ENCODE peak calls at places on chromosome 13, in nine cellular contexts. T is thyroid gland; Q is ascending aorta; L is left ventricle myocardium inferior; X is right atrium auricular region; U is IMR-90; V is OCI-LY7; B is PC-3; J is CD8-positive, alpha-beta memory T cell. M is an unnamed sample. For H3K4me1, the result is how much of the 10 kb centered on the place peaks cover.

GRCh38 chr13:111597041-111598017 is 276.9 kb downstream of the TEX29 start:
- DNase-seq in T (no peak), Q (no peak), L (no peak), X (no peak), U (no peak), V (no peak), B (no peak), J (no peak), M (no peak)

GRCh38 chr13:41548870-41549269 is 91.5 kb downstream of the RGCC start:
- DNase-seq in T (no peak), Q (no peak), L (no peak), X (no peak), U (no peak), V (no peak), B (no peak), J (no peak), M (no peak)

GRCh38 chr13:31629085-31629785 is 110.1 kb upstream of the RXFP2 start:
- DNase-seq in T (no peak), Q (no peak), L (no peak), X (no peak), U (peak), V (no peak), B (peak), J (no peak), M (no peak)

GRCh38 chr13:28138756-28139470 is 568 bp downstream of the PAN3 start:
- DNase-seq in T (peak), Q (peak), L (peak), X (peak), U (peak), V (peak), B (peak), J (peak), M (peak)

GRCh38 chr13:27336005-27336673 is 65.5 kb downstream of the RASL11A start:
- DNase-seq in T (no peak), Q (no peak), L (no peak), X (no peak), U (peak), V (no peak), B (no peak), J (no peak), M (no peak)

GRCh38 chr13:70604448-70604847 is 496.2 kb upstream of the KLHL1 start:
- DNase-seq in T (no peak), Q (no peak), L (no peak), X (no peak), U (no peak), V (no peak), B (no peak), J (no peak), M (no peak)

GRCh38 chr13:110911880-110912279 is 3.0 kb downstream of the ANKRD10 start:
- DNase-seq in T (no peak), Q (no peak), L (no peak), X (no peak), U (peak), V (no peak), B (peak), J (no peak), M (no peak)

GRCh38 chr13:80070024-80070703 is 270.8 kb downstream of the SPRY2 start:
- DNase-seq in T (no peak), Q (no peak), L (no peak), X (no peak), U (no peak), V (no peak), B (no peak), J (no peak), M (no peak)

GRCh38 chr13:50969691-50970090 is 60.1 kb downstream of the RNASEH2B start:
- DNase-seq in T (no peak), Q (no peak), L (no peak), X (no peak), U (no peak), V (no peak), B (no peak), J (no peak), M (no peak)

GRCh38 chr13:114313061-114313860 is 1.0 kb upstream of the CHAMP1 start:
- DNase-seq in T (peak), Q (no peak), L (no peak), X (no peak), U (peak), V (peak), B (peak), J (peak), M (peak)
- H3K4me1 ChIP-seq in T (under half), Q (under half), L (half or more), X (under half), U (under half), V (under half), B (under half), J (under half), M (under half)

DNA sequence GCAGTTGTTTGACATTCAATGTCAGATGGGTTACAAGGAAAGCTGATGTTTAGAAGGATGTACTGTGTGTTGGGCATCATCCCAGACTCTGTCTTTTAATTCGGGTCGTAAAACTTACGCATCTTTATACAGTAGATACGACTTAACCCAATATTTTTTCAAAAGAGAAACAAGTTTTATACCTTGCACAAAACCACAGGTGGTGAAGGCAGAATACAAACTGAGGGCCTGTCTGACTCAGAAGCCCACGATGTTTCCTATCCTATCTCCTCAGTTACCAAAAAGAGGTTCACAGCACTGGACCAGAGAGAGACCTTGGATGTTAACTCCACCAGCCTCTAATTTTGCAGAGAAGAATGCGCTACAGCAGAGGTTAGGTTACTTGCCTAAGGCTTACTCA is 477.0 kb downstream of the FOXO1 start:
- DNase-seq in T (no peak), Q (no peak), L (no peak), X (no peak), U (no peak), V (no peak), B (no peak), J (peak), M (no peak)
- H3K4me1 ChIP-seq in T (under half), Q (under half), L (half or more), X (under half), U (under half), V (under half), B (under half), J (half or more), M (under half)

DNA sequence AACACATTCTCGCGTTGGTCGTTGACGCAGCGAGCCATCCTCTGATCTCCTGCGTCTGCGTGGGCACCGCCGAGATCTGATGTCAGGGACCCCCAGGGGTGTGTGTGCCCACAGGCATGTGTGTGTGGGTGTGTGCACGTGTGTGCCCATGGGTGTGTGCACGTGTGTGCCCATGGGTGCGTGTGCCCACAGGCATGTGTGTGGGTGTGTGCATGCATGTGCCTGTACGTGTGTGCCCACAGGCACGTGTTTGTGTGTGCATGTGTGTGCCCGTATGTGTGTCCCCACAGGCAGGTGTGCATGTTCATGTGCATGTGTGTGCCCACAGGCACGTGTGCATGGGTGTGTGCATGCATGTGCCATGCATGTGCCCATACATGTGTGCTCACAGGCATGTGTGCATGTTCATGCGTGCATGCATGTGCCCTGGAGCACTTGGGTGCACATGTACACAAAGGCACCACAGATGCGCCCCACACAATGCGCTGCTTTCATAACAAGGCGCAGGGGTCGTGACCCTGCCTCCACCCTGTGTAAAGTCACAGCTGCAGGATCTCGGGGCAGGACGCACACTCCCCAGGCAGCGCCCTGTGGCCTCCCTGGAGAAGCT is 77.5 kb downstream of the RASA3 start:
- DNase-seq in T (no peak), Q (no peak), L (no peak), X (no peak), U (no peak), V (no peak), B (no peak), J (no peak), M (no peak)
- H3K4me1 ChIP-seq in T (under half), Q (under half), L (under half), X (under half), U (under half), V (under half), B (under half), J (half or more), M (under half)

DNA sequence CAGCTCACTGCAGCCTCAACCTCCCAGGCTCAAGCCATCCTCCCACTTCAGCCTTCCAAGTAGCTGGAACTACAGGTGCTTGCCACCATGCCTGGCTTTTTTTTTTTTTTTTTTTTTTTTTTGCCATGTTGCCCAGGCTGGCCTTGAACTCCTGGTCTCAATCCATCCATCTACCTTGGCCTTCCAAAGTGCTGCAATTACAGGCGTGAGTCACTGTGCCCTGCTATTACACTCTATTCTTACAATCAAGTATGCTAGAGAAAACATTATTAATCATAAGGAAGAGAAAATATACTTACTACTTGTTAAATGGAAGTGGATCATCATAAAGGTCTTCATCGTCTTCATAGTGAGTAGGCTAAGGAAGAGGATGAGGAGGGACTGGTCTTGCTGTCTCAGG is 93.3 kb upstream of the DOCK9 start:
- DNase-seq in T (no peak), Q (no peak), L (no peak), X (no peak), U (no peak), V (no peak), B (no peak), J (no peak), M (no peak)
- H3K4me1 ChIP-seq in T (under half), Q (under half), L (under half), X (under half), U (under half), V (under half), B (under half), J (under half), M (under half)

GRCh38 chr13:99800004-99800403 is 171.6 kb downstream of the ZIC5 start:
- DNase-seq in T (no peak), Q (no peak), L (no peak), X (no peak), U (no peak), V (no peak), B (no peak), J (no peak), M (peak)

GRCh38 chr13:99798756-99799155 is 172.8 kb downstream of the ZIC5 start:
- DNase-seq in T (no peak), Q (no peak), L (no peak), X (no peak), U (no peak), V (no peak), B (no peak), J (no peak), M (no peak)

GRCh38 chr13:99792079-99792921 is 179.3 kb downstream of the ZIC5 start:
- DNase-seq in T (no peak), Q (no peak), L (no peak), X (no peak), U (no peak), V (no peak), B (no peak), J (no peak), M (no peak)

GRCh38 chr13:99797716-99798115 is 173.9 kb downstream of the ZIC5 start:
- DNase-seq in T (no peak), Q (no peak), L (no peak), X (no peak), U (no peak), V (no peak), B (no peak), J (no peak), M (no peak)

DNA sequence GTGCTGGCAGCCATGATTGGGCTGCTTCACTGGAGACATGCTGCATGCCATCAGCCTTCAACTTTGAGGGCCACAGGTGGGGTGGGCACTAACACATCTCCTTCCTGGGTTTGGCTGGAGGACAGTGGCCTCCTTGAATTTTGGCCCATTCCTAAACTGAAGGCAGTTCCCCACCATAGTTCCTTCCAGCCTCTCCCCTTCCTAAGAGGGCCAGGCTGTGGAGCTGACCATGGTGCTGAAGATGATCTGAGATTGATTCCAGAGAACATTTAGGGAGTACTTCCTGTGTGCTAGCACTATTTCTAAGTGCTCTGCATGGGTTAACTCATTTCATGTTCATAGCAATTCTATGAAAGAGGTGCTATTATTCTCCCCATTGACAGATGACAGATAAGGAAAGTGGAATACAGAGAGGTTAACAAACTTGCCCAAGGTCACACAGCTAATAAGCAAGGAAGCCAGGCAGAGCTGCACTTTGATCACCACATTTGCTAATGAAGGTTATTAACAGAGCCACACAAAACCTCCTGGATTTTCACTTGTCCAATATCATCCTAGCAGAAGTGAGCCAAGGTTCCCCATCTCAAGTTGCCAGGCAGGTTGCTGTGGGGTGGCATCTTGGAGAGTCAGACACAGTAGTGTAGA is 175.3 kb downstream of the ZIC5 start:
- DNase-seq in T (no peak), Q (no peak), L (no peak), X (no peak), U (peak), V (peak), B (peak), J (no peak), M (peak)
- H3K4me1 ChIP-seq in T (under half), Q (under half), L (under half), X (under half), U (under half), V (under half), B (under half), J (under half), M (under half)

DNA sequence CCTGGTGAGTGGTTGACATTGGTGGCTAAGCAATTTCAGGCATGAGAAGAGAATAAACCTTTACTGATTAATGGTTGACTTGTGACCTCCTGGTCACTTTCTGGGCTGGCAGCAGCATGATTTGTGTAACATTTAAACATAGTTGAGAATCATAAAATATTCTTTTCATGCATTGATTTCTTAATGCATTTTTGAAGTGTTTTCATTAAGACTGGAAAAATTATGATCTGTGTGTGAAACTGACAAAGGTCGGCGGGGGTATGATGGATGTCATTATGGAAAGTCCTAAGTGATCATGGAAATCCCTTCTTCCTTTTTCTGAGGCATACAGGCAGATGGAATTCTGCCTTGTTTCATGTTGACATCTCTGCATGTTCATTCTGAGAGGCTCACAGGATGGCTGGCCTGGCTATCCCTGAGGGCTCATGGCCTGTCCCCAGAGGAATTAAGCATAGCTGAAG is 98.7 kb upstream of the RNF113B start:
- DNase-seq in T (no peak), Q (no peak), L (no peak), X (no peak), U (no peak), V (no peak), B (no peak), J (no peak), M (no peak)
- H3K4me1 ChIP-seq in T (under half), Q (under half), L (under half), X (under half), U (under half), V (under half), B (under half), J (under half), M (under half)

GRCh38 chr13:83692800-83693199 is 189.5 kb downstream of the SLITRK1 start:
- DNase-seq in T (no peak), Q (no peak), L (no peak), X (no peak), U (no peak), V (no peak), B (no peak), J (no peak), M (no peak)
- H3K4me1 ChIP-seq in T (under half), Q (under half), L (under half), X (under half), U (under half), V (under half), B (under half), J (under half), M (under half)

DNA sequence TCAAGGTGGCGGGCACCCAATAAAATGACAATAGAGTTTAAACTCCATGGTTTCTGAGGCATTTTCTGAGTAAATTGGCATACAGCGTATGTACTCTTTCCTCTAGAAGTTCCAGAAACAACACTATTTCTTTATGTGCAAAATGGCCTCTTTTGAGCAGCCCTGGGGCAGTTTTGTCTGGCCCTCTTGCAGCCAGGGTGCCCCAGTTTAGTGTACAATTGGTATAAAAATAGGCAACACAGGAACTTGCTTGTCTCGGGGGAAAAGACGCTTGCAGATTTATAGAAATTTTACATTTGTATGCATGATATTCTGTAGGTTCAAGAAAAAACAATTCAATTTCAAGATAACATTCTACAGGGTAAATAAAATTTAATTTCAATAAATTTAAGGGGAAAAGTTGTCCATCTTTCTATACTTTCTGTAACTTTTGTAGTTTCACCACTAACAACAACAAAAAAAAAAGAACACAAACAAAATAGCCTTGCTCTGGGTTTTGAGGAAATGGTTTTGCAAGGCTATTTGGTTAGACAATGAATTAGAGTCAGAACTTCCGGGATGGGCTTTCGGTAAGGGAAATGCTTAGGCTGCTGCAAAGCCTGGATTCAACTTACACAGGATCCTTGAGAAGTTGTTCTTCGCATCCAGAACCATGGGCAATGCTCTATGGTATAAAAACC is 45.3 kb downstream of the LRCH1 start:
- DNase-seq in T (no peak), Q (no peak), L (no peak), X (no peak), U (no peak), V (peak), B (no peak), J (no peak), M (no peak)
- H3K4me1 ChIP-seq in T (under half), Q (under half), L (half or more), X (under half), U (under half), V (half or more), B (under half), J (under half), M (under half)

GRCh38 chr13:100513171-100513570 is 75.4 kb downstream of the GGACT start:
- DNase-seq in T (no peak), Q (no peak), L (no peak), X (no peak), U (no peak), V (no peak), B (no peak), J (no peak), M (no peak)

GRCh38 chr13:100512422-100512821 is 76.2 kb downstream of the GGACT start:
- DNase-seq in T (no peak), Q (no peak), L (no peak), X (no peak), U (peak), V (no peak), B (no peak), J (no peak), M (no peak)

GRCh38 chr13:100510208-100510997 is 78.2 kb downstream of the GGACT start:
- DNase-seq in T (no peak), Q (no peak), L (no peak), X (no peak), U (no peak), V (no peak), B (no peak), J (no peak), M (no peak)

GRCh38 chr13:100508996-100509395 is 79.6 kb downstream of the GGACT start:
- DNase-seq in T (no peak), Q (no peak), L (no peak), X (no peak), U (no peak), V (no peak), B (no peak), J (no peak), M (no peak)

GRCh38 chr13:100511422-100511821 is 77.2 kb downstream of the GGACT start:
- DNase-seq in T (no peak), Q (no peak), L (no peak), X (no peak), U (no peak), V (no peak), B (no peak), J (no peak), M (no peak)
- H3K4me1 ChIP-seq in T (under half), Q (under half), L (under half), X (under half), U (under half), V (under half), B (under half), J (under half), M (under half)

M was measured in testis.